ENCODE peak calls at places on chromosomes 16 and 17, in seven cellular contexts. One of them, this sample, is unnamed.

GRCh38 chr17:78315355-78316114 is 44.3 kb downstream of the SOCS3 start:
- DNase-seq in GM23338: peak; percentile 35
- DNase-seq in AG09309: peak; percentile 71
- DNase-seq in MCF 10A: peak; percentile 97
- DNase-seq in omental fat pad: peak; percentile 88
- DNase-seq in mucosa of descending colon: peak; percentile 82
- DNase-seq in Calu3: peak; percentile 87
- DNase-seq in this sample: peak; percentile 80

GRCh38 chr17:70563301-70563820 is 394.0 kb downstream of the KCNJ2 start:
- DNase-seq in GM23338: no peak
- DNase-seq in AG09309: no peak
- DNase-seq in MCF 10A: peak; percentile 14
- DNase-seq in omental fat pad: no peak
- DNase-seq in mucosa of descending colon: no peak
- DNase-seq in Calu3: no peak
- DNase-seq in this sample: no peak

GRCh38 chr16:17282247-17282646 is 188.5 kb downstream of the XYLT1 start:
- DNase-seq in GM23338: no peak
- DNase-seq in AG09309: no peak
- DNase-seq in MCF 10A: no peak
- DNase-seq in omental fat pad: no peak
- DNase-seq in mucosa of descending colon: no peak
- DNase-seq in Calu3: no peak
- DNase-seq in this sample: peak; percentile 35

GRCh38 chr17:47968836-47969235 is 2.1 kb upstream of the CDK5RAP3 start:
- DNase-seq in GM23338: no peak
- DNase-seq in AG09309: no peak
- DNase-seq in MCF 10A: no peak
- DNase-seq in omental fat pad: no peak
- DNase-seq in mucosa of descending colon: no peak
- DNase-seq in Calu3: no peak
- DNase-seq in this sample: no peak

GRCh38 chr16:1125471-1125870 is 27.4 kb upstream of the CACNA1H start:
- DNase-seq in GM23338: no peak
- DNase-seq in AG09309: no peak
- DNase-seq in MCF 10A: peak; percentile 7
- DNase-seq in omental fat pad: no peak
- DNase-seq in mucosa of descending colon: no peak
- DNase-seq in Calu3: peak; percentile 34
- DNase-seq in this sample: no peak

GRCh38 chr16:67594956-67595355 is 32.6 kb downstream of the CTCF start:
- DNase-seq in GM23338: peak; percentile 56
- DNase-seq in AG09309: no peak
- DNase-seq in MCF 10A: peak; percentile 72
- DNase-seq in omental fat pad: no peak
- DNase-seq in mucosa of descending colon: no peak
- DNase-seq in Calu3: no peak
- DNase-seq in this sample: no peak

GRCh38 chr17:64291268-64291851 is 28.3 kb upstream of the TEX2 start:
- DNase-seq in GM23338: peak; percentile 69
- DNase-seq in AG09309: no peak
- DNase-seq in MCF 10A: peak; percentile 27
- DNase-seq in omental fat pad: no peak
- DNase-seq in mucosa of descending colon: no peak
- DNase-seq in Calu3: peak; percentile 28
- DNase-seq in this sample: no peak

GRCh38 chr17:31854672-31855071 is 4.4 kb downstream of the COPRS start:
- DNase-seq in GM23338: no peak
- DNase-seq in AG09309: no peak
- DNase-seq in MCF 10A: no peak
- DNase-seq in omental fat pad: no peak
- DNase-seq in mucosa of descending colon: no peak
- DNase-seq in Calu3: no peak
- DNase-seq in this sample: no peak

GRCh38 chr17:78421534-78422266 is 43.3 kb downstream of the PGS1 start:
- DNase-seq in GM23338: peak; percentile 91
- DNase-seq in AG09309: no peak
- DNase-seq in MCF 10A: peak; percentile 70
- DNase-seq in omental fat pad: peak; percentile 60
- DNase-seq in mucosa of descending colon: peak; percentile 87
- DNase-seq in Calu3: peak; percentile 86
- DNase-seq in this sample: peak; percentile 93

DNA sequence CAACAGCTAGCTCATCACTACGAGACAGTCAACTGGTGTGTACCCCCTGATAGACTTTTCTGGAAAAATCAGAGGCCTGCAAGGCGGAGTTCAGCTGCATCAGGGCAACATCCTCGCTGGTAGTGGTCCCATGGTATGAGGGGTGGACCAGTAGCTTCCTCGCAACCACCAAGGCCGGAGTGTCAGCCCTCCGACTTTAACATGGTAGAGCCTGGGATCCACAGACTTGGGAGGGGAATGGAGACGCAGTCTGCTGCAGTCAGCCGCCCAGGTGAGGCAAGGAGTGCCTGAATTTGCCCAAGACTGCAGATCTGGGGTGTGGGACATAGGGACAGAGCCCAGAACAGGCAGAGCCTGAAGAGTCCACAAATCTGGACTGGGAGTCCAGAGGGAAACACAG is 13.4 kb downstream of the ZG16B start:
- DNase-seq in GM23338: no peak
- DNase-seq in AG09309: no peak
- DNase-seq in MCF 10A: no peak
- DNase-seq in omental fat pad: no peak
- DNase-seq in mucosa of descending colon: no peak
- DNase-seq in Calu3: no peak
- DNase-seq in this sample: no peak
- TF ChIP-seq CTCF in GM23338: no peak
- TF ChIP-seq CTCF in AG09309: no peak
- TF ChIP-seq CTCF in MCF 10A: no peak
- TF ChIP-seq CTCF in omental fat pad: no peak
- TF ChIP-seq CTCF in mucosa of descending colon: no peak
- TF ChIP-seq CTCF in Calu3: no peak
- TF ChIP-seq CTCF in this sample: no peak

GRCh38 chr16:9012330-9012729 is 48.6 kb upstream of the USP7 start:
- DNase-seq in GM23338: no peak
- DNase-seq in AG09309: no peak
- DNase-seq in MCF 10A: no peak
- DNase-seq in omental fat pad: no peak
- DNase-seq in mucosa of descending colon: no peak
- DNase-seq in Calu3: no peak
- DNase-seq in this sample: no peak

GRCh38 chr16:9014389-9014788 is 50.7 kb upstream of the USP7 start:
- DNase-seq in GM23338: no peak
- DNase-seq in AG09309: no peak
- DNase-seq in MCF 10A: no peak
- DNase-seq in omental fat pad: no peak
- DNase-seq in mucosa of descending colon: no peak
- DNase-seq in Calu3: no peak
- DNase-seq in this sample: no peak

GRCh38 chr16:9013508-9013864 is 49.8 kb upstream of the USP7 start:
- DNase-seq in GM23338: no peak
- DNase-seq in AG09309: no peak
- DNase-seq in MCF 10A: no peak
- DNase-seq in omental fat pad: no peak
- DNase-seq in mucosa of descending colon: no peak
- DNase-seq in Calu3: no peak
- DNase-seq in this sample: no peak

GRCh38 chr16:9015489-9015888 is 51.8 kb upstream of the USP7 start:
- DNase-seq in GM23338: no peak
- DNase-seq in AG09309: no peak
- DNase-seq in MCF 10A: no peak
- DNase-seq in omental fat pad: no peak
- DNase-seq in mucosa of descending colon: no peak
- DNase-seq in Calu3: no peak
- DNase-seq in this sample: no peak

DNA sequence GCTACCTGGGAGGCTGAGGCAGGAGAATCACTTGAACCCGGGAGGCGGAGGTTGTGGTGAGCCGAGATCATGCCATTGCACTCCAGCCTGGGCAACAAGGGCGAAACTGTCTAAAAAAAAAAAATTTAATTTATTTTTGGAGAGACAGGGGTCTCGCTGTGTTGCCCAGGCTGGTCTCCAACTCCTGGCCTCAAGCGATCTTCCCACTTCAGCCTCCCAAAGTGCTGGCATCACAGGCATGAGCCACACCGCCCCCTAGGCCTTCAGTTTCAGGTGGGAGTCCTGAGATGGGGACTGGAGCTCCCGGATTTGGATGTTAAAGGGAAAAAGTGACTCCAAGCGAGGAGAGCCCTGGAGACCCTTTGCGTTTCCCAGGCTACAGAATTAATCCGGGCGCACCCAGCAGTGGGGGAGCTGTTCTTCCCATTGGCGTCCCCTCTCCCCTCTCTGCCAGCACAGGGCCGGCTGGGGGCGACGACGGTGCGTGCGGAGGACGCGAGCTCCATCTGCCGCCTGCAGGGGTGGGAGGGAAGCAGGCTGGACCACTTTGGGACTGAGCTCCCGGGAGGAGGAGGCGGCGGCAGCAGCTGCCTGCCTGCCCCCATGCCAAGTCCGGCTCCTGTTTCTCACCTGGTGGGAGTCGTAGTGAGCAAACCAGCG is 49.3 kb upstream of the USP7 start:
- DNase-seq in GM23338: peak; percentile 92
- DNase-seq in AG09309: no peak
- DNase-seq in MCF 10A: no peak
- DNase-seq in omental fat pad: no peak
- DNase-seq in mucosa of descending colon: no peak
- DNase-seq in Calu3: no peak
- DNase-seq in this sample: no peak
- TF ChIP-seq CTCF in GM23338: peak; percentile 59
- TF ChIP-seq CTCF in AG09309: no peak
- TF ChIP-seq CTCF in MCF 10A: no peak
- TF ChIP-seq CTCF in omental fat pad: no peak
- TF ChIP-seq CTCF in mucosa of descending colon: no peak
- TF ChIP-seq CTCF in Calu3: no peak
- TF ChIP-seq CTCF in this sample: no peak

DNA sequence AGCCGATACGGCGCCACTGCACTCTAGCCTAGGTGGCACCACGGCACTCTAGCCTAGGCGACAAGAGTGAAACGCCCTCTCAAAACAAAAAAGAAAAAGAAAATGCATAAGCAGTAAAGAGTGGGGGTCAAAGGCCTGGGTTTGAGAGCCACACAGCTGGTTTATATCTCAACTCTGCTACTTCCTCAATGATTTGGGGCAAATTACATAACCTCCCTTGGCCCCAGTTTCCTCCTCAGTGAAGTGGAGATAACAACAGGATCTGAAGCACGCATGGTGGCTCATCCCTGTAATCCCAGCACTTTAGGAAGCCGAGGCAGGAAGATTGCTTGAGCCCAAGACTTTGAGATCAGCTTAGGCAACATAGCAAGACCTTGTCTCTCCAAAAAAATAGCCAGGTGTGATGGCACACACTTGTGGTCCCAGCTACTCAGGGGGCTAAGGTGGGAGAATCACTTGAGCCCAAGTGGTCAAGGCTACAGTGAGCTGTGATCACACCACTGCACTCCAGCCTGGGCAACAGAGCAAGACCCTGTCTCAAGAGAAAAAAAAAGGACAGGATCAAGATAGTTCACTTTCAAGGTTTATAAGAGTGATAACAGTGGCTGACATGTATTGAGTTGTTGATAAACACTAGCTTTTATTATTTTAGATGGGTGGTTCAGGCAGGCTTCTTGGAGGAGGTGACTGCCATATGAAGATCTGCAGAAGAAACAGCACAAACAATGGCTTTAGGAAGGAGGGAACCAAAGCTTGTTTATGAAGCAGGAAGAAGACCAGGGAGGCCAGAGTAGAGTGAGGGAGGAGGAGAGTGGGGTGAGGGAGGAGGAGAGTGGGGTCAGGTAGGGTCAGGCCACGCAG is 8.5 kb upstream of the COG1 start:
- DNase-seq in GM23338: no peak
- DNase-seq in AG09309: no peak
- DNase-seq in MCF 10A: no peak
- DNase-seq in omental fat pad: no peak
- DNase-seq in mucosa of descending colon: no peak
- DNase-seq in Calu3: no peak
- DNase-seq in this sample: no peak
- TF ChIP-seq CTCF in GM23338: no peak
- TF ChIP-seq CTCF in AG09309: no peak
- TF ChIP-seq CTCF in MCF 10A: no peak
- TF ChIP-seq CTCF in omental fat pad: no peak
- TF ChIP-seq CTCF in mucosa of descending colon: no peak
- TF ChIP-seq CTCF in Calu3: no peak
- TF ChIP-seq CTCF in this sample: no peak

DNA sequence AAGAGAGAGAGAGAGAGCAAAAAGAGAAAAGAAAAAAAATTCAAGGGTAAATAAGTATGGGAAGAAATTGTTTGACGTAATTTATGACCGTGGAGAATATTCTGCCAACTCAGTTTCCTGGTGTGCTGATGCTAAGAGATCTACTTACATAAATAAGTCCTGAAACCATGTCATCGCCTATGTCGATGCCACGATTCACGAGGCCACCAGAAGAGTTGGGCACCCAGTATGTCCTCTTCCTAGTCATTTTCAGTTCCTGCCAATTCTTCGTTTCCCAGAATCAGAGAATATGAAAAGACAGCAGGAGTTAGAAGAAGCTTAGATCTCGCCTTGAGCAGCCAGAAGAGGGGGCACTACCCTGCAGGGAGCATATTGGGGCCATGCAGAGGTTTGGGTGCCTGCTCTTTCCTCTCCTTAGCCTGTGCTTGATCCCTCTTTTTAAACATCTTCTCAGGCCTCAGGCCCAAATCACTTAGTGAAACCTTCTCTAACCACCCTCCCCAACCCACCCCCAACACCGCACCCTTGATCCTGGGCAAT is 12.4 kb upstream of the LONP2 start:
- DNase-seq in GM23338: peak; percentile 78
- DNase-seq in AG09309: no peak
- DNase-seq in MCF 10A: peak; percentile 45
- DNase-seq in omental fat pad: no peak
- DNase-seq in mucosa of descending colon: no peak
- DNase-seq in Calu3: peak; percentile 57
- DNase-seq in this sample: peak; percentile 59
- TF ChIP-seq CTCF in GM23338: peak; percentile 64
- TF ChIP-seq CTCF in AG09309: peak; percentile 54
- TF ChIP-seq CTCF in MCF 10A: peak; percentile 12
- TF ChIP-seq CTCF in omental fat pad: no peak
- TF ChIP-seq CTCF in mucosa of descending colon: no peak
- TF ChIP-seq CTCF in Calu3: peak; percentile 66
- TF ChIP-seq CTCF in this sample: peak; percentile 46

This sample was measured in GM20000.